ENCODE peak calls at places on chromosomes 3 and 15, in four cellular contexts. U is PC-9, A is IMR-90, M is neural crest cell. I is an unnamed sample.
A peak's percentile ranks its signal among the peaks of the same experiment; 100 is the strongest.

GRCh38 chr15:60928210-60928609 is 300.9 kb downstream of the RORA start:
- DNase-seq in U (no peak), A (no peak), M (no peak), I (no peak)

GRCh38 chr15:26720546-26720945 is 52.3 kb downstream of the GABRB3 start:
- DNase-seq in U (no peak), A (no peak), M (no peak), I (no peak)

GRCh38 chr3:45664558-45664957 is 24.6 kb upstream of the SACM1L start:
- DNase-seq in U (no peak), A (no peak), M (no peak), I (no peak)

GRCh38 chr3:16570113-16570512 is 35.1 kb downstream of the DAZL start:
- DNase-seq in U (no peak), A (no peak), M (no peak), I (no peak)

GRCh38 chr3:23496165-23496564 is 293.0 kb downstream of the UBE2E2 start:
- DNase-seq in U (no peak), A (no peak), M (no peak), I (no peak)

GRCh38 chr15:82538961-82539689 is 1.1 kb downstream of the RPS17 start:
- DNase-seq in U (no peak), A (no peak), M (no peak), I (no peak)

GRCh38 chr15:85639752-85640381 is 154.9 kb downstream of the KLHL25 start:
- DNase-seq in U (no peak), A (peak; percentile 72), M (no peak), I (no peak)

GRCh38 chr15:40345225-40345866 is 4.6 kb upstream of the CCDC9B start:
- DNase-seq in U (no peak), A (no peak), M (no peak), I (no peak)

GRCh38 chr15:82810863-82811421 is 1.5 kb downstream of the WHAMM start:
- DNase-seq in U (no peak), A (no peak), M (no peak), I (no peak)

GRCh38 chr3:7682822-7683229 is 818.8 kb upstream of the LMCD1 start:
- DNase-seq in U (no peak), A (peak; percentile 10), M (no peak), I (no peak)

GRCh38 chr3:145983101-145983500 is 177.9 kb downstream of the PLOD2 start:
- DNase-seq in U (no peak), A (no peak), M (no peak), I (no peak)

GRCh38 chr3:148861277-148861869 is 3.7 kb upstream of the CPA3 start:
- DNase-seq in U (no peak), A (peak; percentile 54), M (no peak), I (peak; percentile 9)

GRCh38 chr15:41828747-41829270 is 917 bp downstream of the JMJD7 start:
- DNase-seq in U (no peak), A (peak; percentile 32), M (no peak), I (no peak)

GRCh38 chr3:45178131-45179023 is 32.2 kb upstream of the CDCP1 start:
- DNase-seq in U (peak; percentile 44), A (peak; percentile 69), M (no peak), I (no peak)

GRCh38 chr15:86624261-86625036 is 544.8 kb downstream of the AGBL1 start:
- DNase-seq in U (peak; percentile 75), A (peak; percentile 6), M (peak; percentile 14), I (peak; percentile 26)

GRCh38 chr3:37993811-37994638 is 3.4 kb downstream of the VILL start:
- DNase-seq in U (no peak), A (peak; percentile 75), M (no peak), I (no peak)

GRCh38 chr3:124221286-124221821 is 229.4 kb upstream of the ROPN1 start:
- DNase-seq in U (no peak), A (peak; percentile 8), M (no peak), I (no peak)

GRCh38 chr15:93047621-93048425 is 41.2 kb downstream of the RGMA start:
- DNase-seq in U (peak; percentile 29), A (no peak), M (no peak), I (no peak)

GRCh38 chr15:40006003-40006402 is 33.0 kb downstream of the SRP14 start:
- DNase-seq in U (no peak), A (peak; percentile 79), M (no peak), I (no peak)

GRCh38 chr3:156902916-156903315 is 76.8 kb downstream of the LEKR1 start:
- DNase-seq in U (no peak), A (no peak), M (no peak), I (no peak)

GRCh38 chr3:16084887-16085286 is 89.6 kb upstream of the GALNT15 start:
- DNase-seq in U (no peak), A (peak; percentile 70), M (no peak), I (no peak)

GRCh38 chr3:132255041-132255745 is 62.0 kb upstream of the ACP3 start:
- DNase-seq in U (peak; percentile 10), A (peak; percentile 90), M (no peak), I (peak; percentile 30)

GRCh38 chr15:91329914-91330313 is 229.9 kb downstream of the SV2B start:
- DNase-seq in U (no peak), A (no peak), M (no peak), I (no peak)

GRCh38 chr15:42088801-42089640 is 5.3 kb downstream of the PLA2G4D start:
- DNase-seq in U (no peak), A (no peak), M (no peak), I (no peak)

GRCh38 chr3:43765417-43766030 is 74.8 kb downstream of the ABHD5 start:
- DNase-seq in U (no peak), A (peak; percentile 69), M (no peak), I (no peak)

GRCh38 chr3:20280257-20280656 is 94.3 kb upstream of the SGO1 start:
- DNase-seq in U (no peak), A (no peak), M (no peak), I (no peak)

GRCh38 chr3:168048414-168049330 is 47.1 kb downstream of the GOLIM4 start:
- DNase-seq in U (no peak), A (no peak), M (no peak), I (no peak)

GRCh38 chr3:53489401-53490130 is 4.8 kb upstream of the CACNA1D start:
- DNase-seq in U (no peak), A (no peak), M (no peak), I (no peak)

GRCh38 chr3:33482126-33482525 is 41.9 kb upstream of the UBP1 start:
- DNase-seq in U (no peak), A (peak; percentile 5), M (no peak), I (no peak)

GRCh38 chr3:13076255-13076654 is 3.0 kb upstream of the IQSEC1 start:
- DNase-seq in U (no peak), A (no peak), M (no peak), I (no peak)

GRCh38 chr3:11601446-11602241 is 42.1 kb downstream of the VGLL4 start:
- DNase-seq in U (no peak), A (peak; percentile 39), M (no peak), I (no peak)

GRCh38 chr3:46672349-46672695 is 21.2 kb downstream of the ALS2CL start:
- DNase-seq in U (no peak), A (no peak), M (no peak), I (no peak)

GRCh38 chr3:113194747-113195400 is 16.5 kb upstream of the BOC start:
- DNase-seq in U (no peak), A (peak; percentile 7), M (no peak), I (no peak)

GRCh38 chr3:9715764-9716437 is 12.3 kb downstream of the CPNE9 start:
- DNase-seq in U (peak; percentile 68), A (peak; percentile 90), M (no peak), I (no peak)

GRCh38 chr3:138007898-138008297 is 2.1 kb upstream of the CLDN18 start:
- DNase-seq in U (no peak), A (no peak), M (no peak), I (no peak)

GRCh38 chr3:138009476-138010272 is at the start of gene CLDN18:
- DNase-seq in U (no peak), A (no peak), M (no peak), I (no peak)

GRCh38 chr3:138012526-138012925 is 2.6 kb downstream of the CLDN18 start:
- DNase-seq in U (no peak), A (no peak), M (no peak), I (no peak)

GRCh38 chr3:138011722-138012121 is 1.8 kb downstream of the CLDN18 start:
- DNase-seq in U (no peak), A (no peak), M (no peak), I (no peak)

GRCh38 chr3:138010273-138010590 is 267 bp downstream of the CLDN18 start:
- DNase-seq in U (no peak), A (no peak), M (no peak), I (no peak)
- TF ChIP-seq CTCF in U (no peak), A (no peak), M (no peak), I (no peak)

GRCh38 chr3:126267169-126267975 is 87.0 kb upstream of the ALDH1L1 start:
- DNase-seq in U (peak; percentile 92), A (peak; percentile 91), M (peak; percentile 61), I (peak; percentile 72)
- TF ChIP-seq CTCF in U (no peak), A (peak; percentile 27), M (peak; percentile 24), I (no peak)

DNA sequence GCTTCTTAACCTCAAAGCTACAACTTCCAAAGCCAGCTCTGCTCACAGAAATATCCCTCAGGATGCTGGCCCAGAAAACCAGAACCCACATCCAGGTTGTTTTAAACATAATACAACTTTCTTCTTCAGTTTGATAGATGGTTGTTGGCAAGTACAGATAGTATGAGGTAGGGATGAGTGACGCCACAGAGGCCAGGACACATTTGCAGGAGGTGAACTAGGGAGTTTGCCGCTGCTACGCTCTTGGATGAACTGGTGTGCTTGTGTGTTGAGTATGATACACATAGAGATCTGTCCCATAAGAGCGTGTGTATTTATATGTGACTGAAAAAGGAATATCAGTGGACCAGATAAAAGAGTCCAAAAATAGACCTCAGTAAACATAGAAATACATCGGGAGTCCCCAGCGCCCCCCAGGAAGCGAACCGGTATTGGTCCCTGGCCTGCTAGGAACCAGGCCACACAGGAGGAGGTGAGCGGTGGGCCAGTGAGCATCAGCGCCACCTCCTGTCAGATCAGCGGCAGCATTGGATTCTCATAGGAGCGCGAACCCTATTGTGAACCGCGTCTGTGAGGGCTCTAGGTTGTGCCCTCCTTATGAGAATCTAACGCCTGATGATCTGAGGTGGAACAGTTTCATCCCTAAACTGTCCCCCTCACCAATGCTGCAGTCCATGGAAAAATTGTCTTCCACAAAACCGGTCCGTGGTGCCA is 98.0 kb downstream of the LRRK1 start:
- DNase-seq in U (no peak), A (peak; percentile 6), M (no peak), I (no peak)
- TF ChIP-seq CTCF in U (no peak), A (peak; percentile 25), M (peak; percentile 38), I (no peak)

GRCh38 chr15:100934735-100935134 is 15.6 kb downstream of the LRRK1 start:
- DNase-seq in U (no peak), A (peak; percentile 18), M (no peak), I (no peak)
- TF ChIP-seq CTCF in U (no peak), A (peak; percentile 18), M (no peak), I (no peak)

DNA sequence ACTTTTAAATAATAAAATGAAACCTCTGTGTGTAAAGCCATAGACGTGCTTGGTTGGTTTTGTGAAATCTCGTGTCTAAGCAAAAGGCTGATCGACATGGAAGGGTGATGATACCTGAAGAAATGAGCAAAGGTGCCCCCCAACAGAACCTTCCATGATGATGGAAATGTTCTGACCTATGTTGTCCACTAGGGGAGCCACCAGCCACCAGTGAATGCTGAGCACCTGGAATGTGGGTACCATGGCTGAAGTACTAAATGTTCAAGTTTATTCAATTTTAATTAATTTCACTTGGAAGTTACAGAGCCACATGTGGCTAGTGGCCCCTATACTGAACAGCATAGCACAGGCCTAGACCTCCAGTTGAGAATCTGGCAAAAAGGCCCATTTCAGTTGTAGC is 158.8 kb downstream of the POLR2M start:
- DNase-seq in U (no peak), A (no peak), M (no peak), I (no peak)
- TF ChIP-seq CTCF in U (peak; percentile 27), A (peak; percentile 17), M (peak; percentile 52), I (peak; percentile 61)

I was measured in keratinocyte.